ENCODE peak calls at places on chromosomes 4 and X, in nine cellular contexts. T, Z, K, S, U, V, F, Y and D are unnamed samples.

GRCh38 chr4:6641164-6641970 is 882 bp downstream of the MRFAP1 start:
- DNase-seq in U (no peak), K (no peak), S (peak; percentile 63), Y (peak; percentile 10), T (peak; percentile 13), Z (no peak), F (peak; percentile 34), V (no peak), D (peak; percentile 69)

GRCh38 chr4:188811116-188811515 is 671.9 kb downstream of the TRIML1 start:
- DNase-seq in F (no peak), T (no peak), K (no peak), Z (no peak), V (no peak), S (no peak), U (no peak), Y (no peak), D (no peak)

GRCh38 chrX:141341341-141341740 is 99.0 kb upstream of the SPANXC start:
- DNase-seq in Z (no peak), F (no peak), Y (peak; percentile 29), T (peak; percentile 46), V (peak; percentile 31), U (no peak), S (peak; percentile 47), K (peak; percentile 5), D (peak; percentile 33)

GRCh38 chr4:126583509-126583908 is 1049.2 kb upstream of the INTU start:
- DNase-seq in F (no peak), Y (no peak), S (no peak), Z (no peak), K (no peak), T (no peak), V (no peak), U (no peak), D (no peak)

GRCh38 chr4:21507439-21507838 is 441.1 kb downstream of the KCNIP4 start:
- DNase-seq in T (peak; percentile 16), V (peak; percentile 40), S (no peak), K (no peak), U (no peak), Y (peak; percentile 0), Z (no peak), F (no peak), D (no peak)

GRCh38 chr4:137390707-137391106 is 141.6 kb downstream of the PCDH18 start:
- DNase-seq in Z (no peak), Y (no peak), S (no peak), K (no peak), V (no peak), U (no peak), F (no peak), T (no peak), D (no peak)

GRCh38 chr4:31655328-31655727 is 935.2 kb downstream of the PCDH7 start:
- DNase-seq in K (no peak), S (no peak), V (no peak), Z (no peak), Y (peak; percentile 25), F (no peak), U (no peak), T (no peak), D (no peak)

GRCh38 chrX:103779156-103779555 is 2.5 kb downstream of the PLP1 start:
- DNase-seq in T (no peak), Z (no peak), F (peak; percentile 1), U (no peak), V (no peak), Y (peak; percentile 29), K (no peak), S (peak; percentile 26), D (no peak)

GRCh38 chr4:77856152-77856551 is 6.5 kb upstream of the MRPL1 start:
- DNase-seq in U (no peak), S (no peak), Y (no peak), V (no peak), F (no peak), Z (no peak), T (no peak), K (no peak), D (no peak)

GRCh38 chr4:145731026-145731425 is 51.1 kb downstream of the C4orf51 start:
- DNase-seq in F (no peak), S (no peak), Y (no peak), U (no peak), V (no peak), Z (no peak), K (no peak), T (peak; percentile 13), D (no peak)

GRCh38 chr4:170026253-170026991 is at the start of gene MFAP3L:
- DNase-seq in V (peak; percentile 38), S (peak; percentile 88), U (peak; percentile 73), F (peak; percentile 74), Z (peak; percentile 78), Y (peak; percentile 81), T (peak; percentile 42), K (no peak), D (peak; percentile 91)

GRCh38 chr4:153643406-153644016 is 40.6 kb upstream of the TLR2 start:
- DNase-seq in Z (peak; percentile 37), K (no peak), Y (peak; percentile 10), U (peak; percentile 1), V (peak; percentile 59), F (no peak), S (no peak), T (peak; percentile 49), D (no peak)

GRCh38 chrX:24145340-24146186 is 4.0 kb upstream of the ZFX start:
- DNase-seq in Y (peak; percentile 9), Z (no peak), F (no peak), T (peak; percentile 74), S (no peak), K (no peak), U (no peak), V (no peak), D (no peak)

GRCh38 chrX:141469469-141469868 is 115.1 kb downstream of the SPANXA1 start:
- DNase-seq in Y (no peak), K (no peak), T (peak; percentile 27), F (no peak), S (no peak), Z (no peak), V (peak; percentile 66), U (no peak), D (no peak)

GRCh38 chr4:83830138-83830537 is 294.2 kb downstream of the GPAT3 start:
- DNase-seq in K (no peak), U (peak; percentile 13), Z (no peak), T (no peak), Y (no peak), S (peak; percentile 6), F (no peak), V (no peak), D (peak; percentile 27)

GRCh38 chrX:45756562-45756961 is 555.9 kb upstream of the DIPK2B start:
- DNase-seq in U (peak; percentile 37), T (no peak), S (no peak), V (no peak), Y (no peak), F (no peak), Z (no peak), K (no peak), D (no peak)

GRCh38 chrX:107716816-107717700 is 58.5 kb downstream of the TSC22D3 start:
- DNase-seq in S (peak; percentile 86), V (peak; percentile 35), U (no peak), F (peak; percentile 62), Y (peak; percentile 90), Z (peak; percentile 39), K (no peak), T (peak; percentile 59), D (peak; percentile 88)

GRCh38 chr4:63637270-63637669 is 772.0 kb downstream of the TECRL start:
- DNase-seq in K (no peak), U (no peak), S (no peak), T (peak; percentile 5), V (no peak), Y (no peak), Z (no peak), F (no peak), D (no peak)

GRCh38 chr4:11623726-11624037 is 195.0 kb upstream of the HS3ST1 start:
- DNase-seq in Y (no peak), F (no peak), S (no peak), U (peak; percentile 28), V (peak; percentile 6), K (no peak), Z (no peak), T (no peak), D (peak; percentile 20)

GRCh38 chrX:149003863-149004660 is 501.0 kb downstream of the IDS start:
- DNase-seq in F (no peak), T (peak; percentile 28), S (no peak), U (no peak), Z (no peak), Y (peak; percentile 11), K (no peak), V (no peak), D (no peak)

GRCh38 chr4:81607947-81608346 is 136.2 kb upstream of the RASGEF1B start:
- DNase-seq in Z (no peak), F (no peak), Y (no peak), T (no peak), V (no peak), S (no peak), K (no peak), U (no peak), D (no peak)

GRCh38 chr4:159328766-159329165 is 225.9 kb downstream of the RAPGEF2 start:
- DNase-seq in F (no peak), Y (no peak), T (no peak), K (no peak), S (no peak), V (no peak), Z (no peak), U (no peak), D (no peak)

GRCh38 chr4:19645589-19645988 is 606.1 kb upstream of the SLIT2 start:
- DNase-seq in Z (no peak), V (no peak), F (no peak), U (no peak), T (no peak), S (no peak), K (no peak), Y (no peak), D (no peak)

GRCh38 chr4:23163649-23164436 is 471.1 kb downstream of the GBA3 start:
- DNase-seq in T (peak; percentile 40), Z (no peak), F (no peak), K (no peak), Y (no peak), V (no peak), U (no peak), S (no peak), D (no peak)

GRCh38 chr4:22389240-22389871 is 126.5 kb downstream of the ADGRA3 start:
- DNase-seq in S (peak; percentile 25), Y (peak; percentile 77), V (peak; percentile 73), U (peak; percentile 65), Z (peak; percentile 7), K (peak; percentile 32), F (peak; percentile 4), T (peak; percentile 84), D (peak; percentile 28)

GRCh38 chr4:152536545-152537182 is 772 bp upstream of the FBXW7 start:
- DNase-seq in V (peak; percentile 54), K (no peak), S (no peak), Z (no peak), F (no peak), T (peak; percentile 54), U (no peak), Y (peak; percentile 42), D (no peak)

GRCh38 chr4:142036795-142037583 is 400.6 kb downstream of the IL15 start:
- DNase-seq in V (peak; percentile 12), S (no peak), U (no peak), Z (no peak), F (no peak), T (peak; percentile 19), K (no peak), Y (peak; percentile 13), D (no peak)

GRCh38 chr4:18524667-18525066 is 503.1 kb upstream of the LCORL start:
- DNase-seq in Z (no peak), S (no peak), Y (no peak), T (no peak), K (no peak), V (no peak), U (no peak), F (no peak), D (no peak)

GRCh38 chr4:22969314-22969896 is 276.7 kb downstream of the GBA3 start:
- DNase-seq in U (no peak), S (no peak), Z (no peak), Y (peak; percentile 28), F (no peak), K (no peak), T (peak; percentile 82), V (no peak), D (no peak)

GRCh38 chrX:150680974-150681373 is 12.2 kb upstream of the MTMR1 start:
- DNase-seq in Z (no peak), F (no peak), Y (no peak), V (peak; percentile 17), U (no peak), S (no peak), T (peak; percentile 16), K (no peak), D (no peak)

GRCh38 chrX:149506349-149506748 is 1.2 kb upstream of the IDS start:
- DNase-seq in S (no peak), F (no peak), T (no peak), K (no peak), U (no peak), Y (no peak), V (no peak), Z (no peak), D (no peak)